ENCODE peak calls at places on chromosomes 2 and 18, in four cellular contexts. J is omental fat pad, D is fibroblast of lung, Z is endothelial cell. U is an unnamed sample.

GRCh38 chr2:220847587-220847986 is 724.5 kb downstream of the EPHA4 start:
- DNase-seq in J (no peak), D (peak; percentile 52), Z (no peak), U (no peak)

GRCh38 chr2:222054813-222055212 is 244.0 kb downstream of the PAX3 start:
- DNase-seq in J (no peak), D (no peak), Z (no peak), U (no peak)

GRCh38 chr2:157375384-157375783 is 49.8 kb upstream of the ERMN start:
- DNase-seq in J (no peak), D (no peak), Z (no peak), U (no peak)

GRCh38 chr2:38148501-38148900 is 72.5 kb upstream of the CYP1B1 start:
- DNase-seq in J (no peak), D (peak; percentile 90), Z (no peak), U (peak; percentile 78)

GRCh38 chr2:106160786-106161261 is 33.3 kb downstream of the UXS1 start:
- DNase-seq in J (no peak), D (no peak), Z (no peak), U (no peak)

GRCh38 chr2:127085260-127085666 is 21.7 kb downstream of the BIN1 start:
- DNase-seq in J (no peak), D (no peak), Z (no peak), U (no peak)

GRCh38 chr2:181848356-181848876 is 43.1 kb upstream of the ITPRID2 start:
- DNase-seq in J (no peak), D (no peak), Z (no peak), U (no peak)

GRCh38 chr18:63974991-63975390 is 5.1 kb downstream of the SERPINB8 start:
- DNase-seq in J (no peak), D (peak; percentile 53), Z (no peak), U (no peak)

GRCh38 chr2:29014811-29015414 is 33.8 kb downstream of the TOGARAM2 start:
- DNase-seq in J (no peak), D (peak; percentile 31), Z (no peak), U (no peak)

U was measured in tibial nerve.